ENCODE peak calls at places on chromosome 6, in four cellular contexts. Z, X, H and C are unnamed samples.

GRCh38 chr6:170296423-170296745 is 5.5 kb upstream of the DLL1 start:
- DNase-seq in Z (no peak), X (no peak), H (no peak), C (no peak)

GRCh38 chr6:128768187-128768586 is 114.8 kb upstream of the LAMA2 start:
- DNase-seq in Z (no peak), X (no peak), H (no peak), C (no peak)

GRCh38 chr6:74420221-74420620 is 724.2 kb downstream of the CD109 start:
- DNase-seq in Z (no peak), X (no peak), H (peak), C (no peak)

GRCh38 chr6:47379328-47379727 is 69.6 kb upstream of the TNFRSF21 start:
- DNase-seq in Z (no peak), X (no peak), H (no peak), C (no peak)

GRCh38 chr6:38973178-38974057 is 75.2 kb upstream of the GLP1R start:
- DNase-seq in Z (peak), X (peak), H (peak), C (no peak)

GRCh38 chr6:140001851-140002301 is 627.4 kb upstream of the CITED2 start:
- DNase-seq in Z (no peak), X (no peak), H (no peak), C (no peak)

GRCh38 chr6:37696220-37696840 is 1.4 kb downstream of the MDGA1 start:
- DNase-seq in Z (peak), X (no peak), H (no peak), C (no peak)

GRCh38 chr6:39452746-39453145 is 130.2 kb upstream of the KCNK16 start:
- DNase-seq in Z (no peak), X (no peak), H (no peak), C (no peak)

GRCh38 chr6:154478021-154478651 is 32.3 kb downstream of the CNKSR3 start:
- DNase-seq in Z (no peak), X (no peak), H (no peak), C (no peak)

GRCh38 chr6:23013776-23014175 is 444.4 kb downstream of the HDGFL1 start:
- DNase-seq in Z (no peak), X (no peak), H (no peak), C (no peak)

GRCh38 chr6:141464490-141464889 is 668.2 kb upstream of the GJE1 start:
- DNase-seq in Z (no peak), X (no peak), H (no peak), C (no peak)

GRCh38 chr6:111588366-111588765 is 17.3 kb downstream of the TRAF3IP2 start:
- DNase-seq in Z (no peak), X (no peak), H (no peak), C (no peak)

GRCh38 chr6:77034161-77034560 is 429.1 kb downstream of the HTR1B start:
- DNase-seq in Z (no peak), X (no peak), H (no peak), C (no peak)

GRCh38 chr6:46921731-46922130 is at the start of gene ADGRF5:
- DNase-seq in Z (no peak), X (no peak), H (no peak), C (no peak)

GRCh38 chr6:21856844-21857243 is 263.3 kb downstream of the SOX4 start:
- DNase-seq in Z (no peak), X (no peak), H (no peak), C (no peak)

GRCh38 chr6:133768656-133769295 is 120.1 kb upstream of the TCF21 start:
- DNase-seq in Z (no peak), X (no peak), H (no peak), C (no peak)

GRCh38 chr6:151291145-151292055 is 51.6 kb downstream of the AKAP12 start:
- DNase-seq in Z (no peak), X (no peak), H (no peak), C (no peak)

GRCh38 chr6:113805167-113805835 is 51.8 kb upstream of the MARCKS start:
- DNase-seq in Z (no peak), X (no peak), H (no peak), C (no peak)

GRCh38 chr6:132788658-132789397 is 9.6 kb downstream of the SLC18B1 start:
- DNase-seq in Z (no peak), X (no peak), H (no peak), C (no peak)

GRCh38 chr6:38169826-38170526 is 350.4 kb downstream of the ZFAND3 start:
- DNase-seq in Z (no peak), X (peak), H (no peak), C (no peak)

DNA sequence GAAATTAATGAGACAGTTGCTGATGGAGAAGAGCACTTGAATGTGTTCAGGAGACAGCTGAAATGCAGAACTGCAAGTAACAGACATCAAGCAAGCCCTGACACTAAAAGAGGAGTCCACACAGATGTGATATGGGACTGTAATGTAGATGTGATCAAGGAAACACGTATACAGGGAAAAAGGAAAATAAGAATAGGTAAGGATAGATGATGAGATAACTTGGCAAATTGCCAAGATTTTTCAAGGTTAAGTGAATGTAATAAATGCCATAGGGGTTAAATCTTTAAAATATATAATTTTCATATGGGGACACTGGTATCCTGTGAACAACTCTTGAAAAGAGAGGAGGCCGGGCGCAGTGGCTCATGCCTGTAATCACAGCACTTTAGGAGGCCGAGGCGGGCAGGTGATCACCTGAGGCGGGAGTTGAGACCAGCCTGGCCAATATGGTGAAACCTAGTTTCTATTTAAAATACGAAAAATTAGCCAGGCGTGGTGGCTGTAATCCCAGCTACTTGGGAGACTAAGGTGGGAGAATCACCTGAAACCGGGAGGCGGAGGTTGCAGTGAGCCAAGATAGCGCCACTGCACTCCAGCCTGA is 7.2 kb upstream of the SNX14 start:
- DNase-seq in Z (no peak), X (no peak), H (no peak), C (no peak)
- TF ChIP-seq POLR2AphosphoS5 in Z (no peak), X (no peak), H (no peak), C (no peak)

GRCh38 chr6:17392978-17393334 is 439 bp upstream of the CAP2 start:
- DNase-seq in Z (no peak), X (no peak), H (no peak), C (no peak)

GRCh38 chr6:17394192-17394611 is 807 bp downstream of the CAP2 start:
- DNase-seq in Z (no peak), X (peak), H (peak), C (no peak)

GRCh38 chr6:17395112-17395511 is 1.7 kb downstream of the CAP2 start:
- DNase-seq in Z (no peak), X (no peak), H (peak), C (no peak)

GRCh38 chr6:17396256-17396655 is 2.9 kb downstream of the CAP2 start:
- DNase-seq in Z (no peak), X (no peak), H (no peak), C (no peak)

GRCh38 chr6:17393335-17394191 is at the start of gene CAP2:
- DNase-seq in Z (no peak), X (peak), H (peak), C (no peak)
- TF ChIP-seq POLR2A in Z (no peak), X (no peak), H (peak), C (peak)

DNA sequence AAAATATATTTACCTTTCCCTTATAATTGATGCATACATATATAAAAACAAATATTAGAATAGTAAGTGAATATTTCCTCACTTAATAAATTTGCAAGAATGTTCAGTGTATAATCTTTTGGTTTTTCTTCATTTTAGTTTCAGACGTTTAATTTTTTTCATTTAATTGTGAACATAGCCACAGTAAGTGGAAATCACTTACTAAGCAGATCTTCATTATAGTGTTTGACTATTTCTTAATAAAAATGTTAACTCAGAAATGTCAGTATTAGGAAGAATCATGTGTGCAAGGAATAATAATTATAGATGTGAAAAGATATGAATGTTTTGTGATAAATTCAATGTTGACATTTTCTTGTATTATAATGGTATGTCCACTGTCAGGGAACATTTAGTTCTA is 27.4 kb downstream of the STXBP5 start:
- DNase-seq in Z (no peak), X (no peak), H (no peak), C (no peak)
- TF ChIP-seq POLR2AphosphoS5 in Z (no peak), X (no peak), H (no peak), C (no peak)

GRCh38 chr6:33772114-33772830 is 16.7 kb downstream of the LEMD2 start:
- DNase-seq in Z (no peak), X (no peak), H (no peak), C (no peak)
- TF ChIP-seq POLR2A in Z (no peak), X (no peak), H (no peak), C (no peak)

GRCh38 chr6:4067673-4068072 is 11.3 kb downstream of the FAM217A start:
- DNase-seq in Z (no peak), X (no peak), H (no peak), C (no peak)

GRCh38 chr6:4071330-4071729 is 7.6 kb downstream of the FAM217A start:
- DNase-seq in Z (no peak), X (no peak), H (no peak), C (no peak)

GRCh38 chr6:4069199-4069598 is 9.7 kb downstream of the FAM217A start:
- DNase-seq in Z (no peak), X (no peak), H (no peak), C (no peak)

GRCh38 chr6:4066029-4066755 is 12.7 kb downstream of the FAM217A start:
- DNase-seq in Z (no peak), X (no peak), H (peak), C (no peak)
- TF ChIP-seq POLR2AphosphoS5 in Z (peak), X (peak), H (peak), C (no peak)

GRCh38 chr6:125750692-125751333 is 1.4 kb downstream of the HEY2 start:
- DNase-seq in Z (no peak), X (no peak), H (no peak), C (no peak)

GRCh38 chr6:125749864-125750691 is 646 bp downstream of the HEY2 start:
- DNase-seq in Z (no peak), X (peak), H (no peak), C (no peak)

GRCh38 chr6:125748534-125749111 is 809 bp upstream of the HEY2 start:
- DNase-seq in Z (no peak), X (peak), H (peak), C (no peak)

GRCh38 chr6:125747589-125748533 is 1.6 kb upstream of the HEY2 start:
- DNase-seq in Z (no peak), X (peak), H (no peak), C (no peak)

GRCh38 chr6:125749112-125749863 is at the start of gene HEY2:
- DNase-seq in Z (peak), X (peak), H (peak), C (peak)
- TF ChIP-seq POLR2A in Z (no peak), X (peak), H (no peak), C (peak)

GRCh38 chr6:14930366-14930989 is 315.4 kb upstream of the JARID2 start:
- DNase-seq in Z (no peak), X (no peak), H (no peak), C (no peak)
- TF ChIP-seq POLR2AphosphoS5 in Z (no peak), X (no peak), H (no peak), C (no peak)

DNA sequence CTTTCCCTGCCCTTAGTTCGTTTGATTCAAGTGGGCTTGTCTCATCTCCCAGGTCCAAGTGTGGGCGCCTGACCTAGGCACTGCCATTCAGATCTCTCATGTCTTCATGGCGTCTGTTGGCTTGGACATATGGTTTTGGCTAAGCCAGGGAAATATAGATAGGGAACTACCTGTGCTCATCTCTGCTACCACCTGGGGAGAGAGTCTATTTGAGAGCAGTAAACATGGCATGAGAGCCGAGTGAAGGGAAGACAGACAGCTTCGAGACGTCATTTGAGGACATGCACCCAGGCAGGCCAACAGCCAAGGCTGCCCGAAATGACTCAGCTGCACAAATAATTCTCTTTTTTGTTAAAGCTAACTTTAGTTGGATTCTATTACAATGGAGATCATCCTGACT is 370.7 kb upstream of the AGPAT4 start:
- DNase-seq in Z (no peak), X (no peak), H (no peak), C (peak)
- TF ChIP-seq POLR2A in Z (no peak), X (no peak), H (no peak), C (no peak)

DNA sequence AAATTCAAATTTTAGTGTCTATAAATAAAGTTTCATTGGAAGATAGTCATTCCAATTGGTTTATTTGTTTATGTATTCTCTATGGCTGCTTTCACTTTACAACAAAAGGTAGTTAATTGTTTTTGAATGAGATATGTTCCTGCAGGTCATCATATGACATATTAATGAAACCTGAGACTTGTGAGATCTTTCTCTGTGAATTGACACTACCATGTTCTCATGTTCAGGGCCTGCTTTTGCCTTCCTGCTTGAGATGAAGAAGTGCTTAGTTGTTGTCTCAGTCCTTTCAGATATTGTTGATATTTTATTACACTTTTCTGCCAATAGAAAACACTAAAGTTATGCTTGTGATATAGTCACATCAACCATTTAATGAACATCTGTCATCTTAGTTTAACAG is 132.6 kb downstream of the UTRN start:
- DNase-seq in Z (no peak), X (no peak), H (no peak), C (no peak)
- TF ChIP-seq POLR2AphosphoS5 in Z (no peak), X (no peak), H (no peak), C (no peak)

GRCh38 chr6:30760537-30760936 is 16.2 kb upstream of the IER3 start:
- DNase-seq in Z (no peak), X (no peak), H (no peak), C (no peak)

GRCh38 chr6:30757261-30757935 is 13.1 kb upstream of the IER3 start:
- DNase-seq in Z (no peak), X (no peak), H (no peak), C (no peak)

GRCh38 chr6:30761791-30762429 is 17.6 kb upstream of the IER3 start:
- DNase-seq in Z (no peak), X (no peak), H (no peak), C (no peak)

GRCh38 chr6:30763155-30763617 is 18.8 kb upstream of the IER3 start:
- DNase-seq in Z (no peak), X (no peak), H (no peak), C (no peak)

GRCh38 chr6:30759575-30760239 is 15.4 kb upstream of the IER3 start:
- DNase-seq in Z (no peak), X (no peak), H (peak), C (no peak)
- TF ChIP-seq POLR2A in Z (no peak), X (no peak), H (no peak), C (no peak)